ENCODE peak calls at places on chromosomes 2 and 18, in eight cellular contexts. Y is NCI-H1105 treated with DMSO at 0.1 percent for 48 hours; A is hippocampal formation; U is fibroblast of mammary gland; X is EL; K is stimulated activated CD4-positive, alpha-beta T cell treated with anti-CD3 and anti-CD28 coated beads, Interleukin-12 subunit alpha, Interleukin-12 subunit beta, amount 100 ng/mL, for 4 hours; O is AG20443; W is PC-3. L is an unnamed sample.

GRCh38 chr18:9960263-9960904 is 46.6 kb downstream of the VAPA start:
- DNase-seq in Y (no peak), A (no peak), U (no peak), X (no peak), K (no peak), O (no peak), W (no peak), L (no peak)

GRCh38 chr2:121075641-121076500 is 209.1 kb downstream of the TFCP2L1 start:
- DNase-seq in Y (peak; percentile 61), A (no peak), U (no peak), X (peak; percentile 34), K (no peak), O (no peak), W (peak; percentile 9), L (no peak)

GRCh38 chr2:208556954-208557601 is 150.5 kb downstream of the PTH2R start:
- DNase-seq in Y (peak; percentile 9), A (no peak), U (no peak), X (no peak), K (no peak), O (no peak), W (no peak), L (no peak)

GRCh38 chr2:196598412-196598811 is 41.1 kb upstream of the CCDC150 start:
- DNase-seq in Y (no peak), A (no peak), U (no peak), X (peak; percentile 72), K (no peak), O (no peak), W (no peak), L (no peak)

GRCh38 chr2:231646471-231646870 is 53.8 kb downstream of the TEX44 start:
- DNase-seq in Y (no peak), A (no peak), U (no peak), X (no peak), K (no peak), O (no peak), W (no peak), L (no peak)

GRCh38 chr2:168097431-168097830 is 150.0 kb downstream of the STK39 start:
- DNase-seq in Y (no peak), A (no peak), U (no peak), X (no peak), K (no peak), O (no peak), W (no peak), L (no peak)

GRCh38 chr2:198374375-198375072 is 570.1 kb downstream of the PLCL1 start:
- DNase-seq in Y (peak; percentile 28), A (peak; percentile 5), U (peak; percentile 74), X (peak; percentile 60), K (peak; percentile 6), O (peak; percentile 52), W (peak; percentile 53), L (no peak)

GRCh38 chr2:191049728-191050639 is 36.0 kb upstream of the STAT1 start:
- DNase-seq in Y (no peak), A (no peak), U (peak; percentile 89), X (peak; percentile 91), K (no peak), O (peak; percentile 53), W (no peak), L (no peak)

GRCh38 chr18:32735781-32736180 is 37.0 kb downstream of the KLHL14 start:
- DNase-seq in Y (no peak), A (no peak), U (peak; percentile 60), X (no peak), K (no peak), O (no peak), W (peak; percentile 56), L (no peak)

GRCh38 chr2:10335046-10335840 is 32.5 kb downstream of the HPCAL1 start:
- DNase-seq in Y (no peak), A (no peak), U (no peak), X (no peak), K (no peak), O (no peak), W (peak; percentile 21), L (no peak)

GRCh38 chr2:47003641-47004427 is 88.2 kb upstream of the MCFD2 start:
- DNase-seq in Y (no peak), A (no peak), U (no peak), X (peak; percentile 44), K (no peak), O (peak; percentile 68), W (peak; percentile 86), L (no peak)

GRCh38 chr2:236682651-236683422 is 113.2 kb downstream of the ACKR3 start:
- DNase-seq in Y (no peak), A (no peak), U (no peak), X (no peak), K (no peak), O (peak; percentile 45), W (peak; percentile 51), L (peak; percentile 42)

GRCh38 chr2:55961318-55961911 is 37.8 kb upstream of the EFEMP1 start:
- DNase-seq in Y (peak; percentile 45), A (no peak), U (peak; percentile 75), X (peak; percentile 66), K (no peak), O (peak; percentile 44), W (peak; percentile 75), L (no peak)

GRCh38 chr18:67302043-67302442 is 214.5 kb downstream of the DSEL start:
- DNase-seq in Y (no peak), A (no peak), U (peak; percentile 53), X (peak; percentile 46), K (no peak), O (no peak), W (peak; percentile 39), L (no peak)

GRCh38 chr2:209495855-209496585 is 72.2 kb downstream of the MAP2 start:
- DNase-seq in Y (peak; percentile 33), A (no peak), U (peak; percentile 98), X (peak; percentile 97), K (no peak), O (peak; percentile 83), W (peak; percentile 98), L (no peak)

GRCh38 chr2:46315103-46315890 is 18.1 kb downstream of the EPAS1 start:
- DNase-seq in Y (no peak), A (no peak), U (peak; percentile 98), X (peak; percentile 96), K (no peak), O (peak; percentile 91), W (peak; percentile 97), L (peak; percentile 89)

GRCh38 chr2:105454801-105455485 is 56.1 kb upstream of the FHL2 start:
- DNase-seq in Y (no peak), A (no peak), U (peak; percentile 97), X (peak; percentile 83), K (no peak), O (peak; percentile 55), W (peak; percentile 94), L (no peak)

GRCh38 chr18:78634061-78634696 is 345.4 kb upstream of the SALL3 start:
- DNase-seq in Y (no peak), A (no peak), U (no peak), X (no peak), K (no peak), O (no peak), W (no peak), L (no peak)

GRCh38 chr2:117293012-117293411 is 521.5 kb upstream of the DDX18 start:
- DNase-seq in Y (no peak), A (no peak), U (no peak), X (no peak), K (no peak), O (no peak), W (no peak), L (no peak)

GRCh38 chr2:240812301-240812680 is 7.7 kb downstream of the KIF1A start:
- DNase-seq in Y (no peak), A (no peak), U (no peak), X (no peak), K (no peak), O (no peak), W (no peak), L (no peak)

GRCh38 chr2:232549655-232550350 is 554 bp downstream of the TIGD1 start:
- DNase-seq in Y (peak; percentile 51), A (no peak), U (peak; percentile 27), X (no peak), K (no peak), O (no peak), W (no peak), L (no peak)

L was measured in left ventricle myocardium inferior.